ENCODE peak calls at places on chromosomes 12 and 14, in six cellular contexts. R is IMR-90; Q is CD8-positive, alpha-beta memory T cell; C is endothelial cell of umbilical vein; D is A549; Z is heart left ventricle. T is an unnamed sample. For H3K4me1, the result is how much of the 10 kb centered on the place peaks cover.

GRCh38 chr12:57031228-57031670 is 14.9 kb upstream of the TAC3 start:
- DNase-seq in R (no peak), Q (no peak), C (no peak), D (no peak), Z (no peak), T (no peak)

GRCh38 chr14:31746326-31746725 is 185.1 kb downstream of the NUBPL start:
- DNase-seq in R (no peak), Q (no peak), C (no peak), D (no peak), Z (no peak), T (no peak)

GRCh38 chr12:52440821-52441319 is 6.7 kb upstream of the KRT75 start:
- DNase-seq in R (peak), Q (no peak), C (no peak), D (no peak), Z (no peak), T (no peak)

GRCh38 chr12:6199531-6200265 is 502 bp upstream of the CD9 start:
- DNase-seq in R (no peak), Q (no peak), C (peak), D (no peak), Z (peak), T (no peak)

GRCh38 chr14:52380294-52380693 is 66.2 kb downstream of the PTGER2 start:
- DNase-seq in R (peak), Q (no peak), C (no peak), D (peak), Z (no peak), T (no peak)

GRCh38 chr14:22838631-22839041 is 2.3 kb downstream of the MMP14 start:
- DNase-seq in R (peak), Q (no peak), C (no peak), D (no peak), Z (peak), T (no peak)

GRCh38 chr12:116264525-116265070 is 12.9 kb downstream of the MED13L start:
- DNase-seq in R (no peak), Q (no peak), C (no peak), D (no peak), Z (no peak), T (no peak)

GRCh38 chr12:25051583-25052190 is 102.8 kb upstream of the BCAT1 start:
- DNase-seq in R (no peak), Q (peak), C (no peak), D (no peak), Z (no peak), T (peak)

GRCh38 chr14:99502989-99503421 is 21.8 kb downstream of the CCNK start:
- DNase-seq in R (no peak), Q (no peak), C (no peak), D (no peak), Z (no peak), T (no peak)

GRCh38 chr12:95446511-95446910 is 27.4 kb upstream of the METAP2 start:
- DNase-seq in R (peak), Q (no peak), C (no peak), D (no peak), Z (peak), T (no peak)

GRCh38 chr12:120972870-120973543 is 5.3 kb upstream of the HNF1A start:
- DNase-seq in R (no peak), Q (no peak), C (no peak), D (no peak), Z (no peak), T (no peak)

GRCh38 chr12:82186282-82186681 is 171.9 kb downstream of the CCDC59 start:
- DNase-seq in R (no peak), Q (no peak), C (no peak), D (no peak), Z (no peak), T (no peak)

GRCh38 chr14:44379292-44379977 is 127.6 kb downstream of the FSCB start:
- DNase-seq in R (no peak), Q (no peak), C (no peak), D (no peak), Z (no peak), T (no peak)

GRCh38 chr14:21069388-21070082 is 569 bp upstream of the ARHGEF40 start:
- DNase-seq in R (peak), Q (no peak), C (no peak), D (peak), Z (peak), T (peak)

GRCh38 chr12:131836193-131836592 is 8.0 kb downstream of the MMP17 start:
- DNase-seq in R (peak), Q (no peak), C (peak), D (no peak), Z (no peak), T (no peak)

GRCh38 chr14:34496679-34497513 is 34.9 kb upstream of the SPTSSA start:
- DNase-seq in R (peak), Q (no peak), C (peak), D (peak), Z (peak), T (no peak)

GRCh38 chr12:121794532-121795028 is 1.1 kb upstream of the RHOF start:
- DNase-seq in R (no peak), Q (no peak), C (no peak), D (no peak), Z (peak), T (no peak)

GRCh38 chr14:89013098-89013504 is 188.7 kb downstream of the TTC8 start:
- DNase-seq in R (peak), Q (no peak), C (peak), D (peak), Z (no peak), T (peak)

GRCh38 chr12:561908-562593 is 101.2 kb downstream of the NINJ2 start:
- DNase-seq in R (no peak), Q (no peak), C (no peak), D (no peak), Z (no peak), T (no peak)

GRCh38 chr12:97380440-97380839 is 82.2 kb upstream of the RMST start:
- DNase-seq in R (no peak), Q (no peak), C (no peak), D (no peak), Z (no peak), T (no peak)

GRCh38 chr12:34398706-34399630 is 376.7 kb downstream of the ALG10 start:
- DNase-seq in R (no peak), Q (no peak), C (no peak), D (no peak), Z (peak), T (no peak)

GRCh38 chr12:5379737-5380496 is 52.0 kb upstream of the NTF3 start:
- DNase-seq in R (no peak), Q (no peak), C (no peak), D (no peak), Z (no peak), T (no peak)

GRCh38 chr12:21500786-21501257 is 613 bp downstream of the RECQL start:
- DNase-seq in R (no peak), Q (no peak), C (no peak), D (no peak), Z (no peak), T (peak)

GRCh38 chr12:66861157-66861750 is 182.4 kb upstream of the GRIP1 start:
- DNase-seq in R (peak), Q (peak), C (peak), D (peak), Z (peak), T (peak)

GRCh38 chr14:24431569-24432258 is 2.0 kb downstream of the KHNYN start:
- DNase-seq in R (peak), Q (peak), C (peak), D (peak), Z (peak), T (peak)

GRCh38 chr14:50342211-50343080 is 30.3 kb downstream of the DMAC2L start:
- DNase-seq in R (peak), Q (peak), C (peak), D (peak), Z (peak), T (peak)

GRCh38 chr14:21039059-21039422 is 3.1 kb upstream of the RNASE7 start:
- DNase-seq in R (peak), Q (no peak), C (peak), D (no peak), Z (peak), T (no peak)

GRCh38 chr12:102504280-102504679 is 23.9 kb upstream of the IGF1 start:
- DNase-seq in R (no peak), Q (no peak), C (no peak), D (no peak), Z (peak), T (no peak)

GRCh38 chr14:104722938-104723650 is 935 bp upstream of the ADSS1 start:
- DNase-seq in R (no peak), Q (no peak), C (no peak), D (peak), Z (no peak), T (no peak)

GRCh38 chr12:20300457-20300856 is 67.9 kb upstream of the PDE3A start:
- DNase-seq in R (no peak), Q (no peak), C (no peak), D (no peak), Z (no peak), T (no peak)

GRCh38 chr14:99273724-99274345 is 1.8 kb upstream of the BCL11B start:
- DNase-seq in R (no peak), Q (no peak), C (no peak), D (peak), Z (no peak), T (no peak)

GRCh38 chr12:79988368-79988767 is 53.5 kb upstream of the PPP1R12A start:
- DNase-seq in R (peak), Q (no peak), C (no peak), D (no peak), Z (no peak), T (no peak)

DNA sequence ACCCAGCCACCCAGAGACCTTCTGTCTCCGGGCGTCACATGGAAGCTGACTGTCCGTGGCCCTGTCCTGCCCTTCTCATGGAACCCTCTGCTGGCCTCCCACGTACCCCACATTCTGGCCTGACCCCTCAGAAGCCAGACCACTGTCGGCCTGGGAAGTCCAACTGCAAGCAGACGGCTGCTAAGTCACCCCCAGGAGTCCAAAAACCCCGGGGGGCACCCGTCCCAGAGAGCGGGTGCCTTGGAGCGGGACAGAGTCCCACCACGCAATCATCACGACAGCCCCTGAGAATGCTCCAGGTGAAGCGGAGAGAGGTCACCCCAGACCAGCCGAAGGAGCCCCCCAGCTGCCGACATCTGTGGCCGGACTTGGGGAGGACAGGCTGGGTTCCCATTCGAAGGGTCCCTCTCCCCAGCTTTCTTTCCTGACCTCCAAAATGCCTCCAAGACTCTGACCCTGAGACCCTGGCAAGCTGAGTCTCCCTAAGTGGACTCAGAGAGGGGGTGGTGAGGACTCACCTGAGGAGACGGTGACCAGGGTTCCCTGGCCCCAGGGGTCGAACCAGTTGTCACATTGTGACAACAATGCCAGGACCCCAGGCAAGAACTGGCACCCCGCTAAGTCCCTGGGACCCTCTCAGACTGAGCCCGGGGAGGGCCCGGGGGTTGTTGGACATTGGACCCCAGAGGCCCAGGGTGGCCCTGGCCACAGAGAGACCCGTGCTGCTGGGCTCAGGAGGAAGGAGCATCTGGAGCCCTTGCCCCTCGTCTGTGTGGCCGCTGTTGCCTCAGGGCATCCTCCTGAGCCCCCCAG is 337.1 kb downstream of the TMEM121 start:
- DNase-seq in R (no peak), Q (no peak), C (no peak), D (no peak), Z (no peak), T (peak)
- H3K4me3 ChIP-seq in R (no peak), Q (no peak), C (no peak), D (no peak), Z (no peak), T (no peak)

DNA sequence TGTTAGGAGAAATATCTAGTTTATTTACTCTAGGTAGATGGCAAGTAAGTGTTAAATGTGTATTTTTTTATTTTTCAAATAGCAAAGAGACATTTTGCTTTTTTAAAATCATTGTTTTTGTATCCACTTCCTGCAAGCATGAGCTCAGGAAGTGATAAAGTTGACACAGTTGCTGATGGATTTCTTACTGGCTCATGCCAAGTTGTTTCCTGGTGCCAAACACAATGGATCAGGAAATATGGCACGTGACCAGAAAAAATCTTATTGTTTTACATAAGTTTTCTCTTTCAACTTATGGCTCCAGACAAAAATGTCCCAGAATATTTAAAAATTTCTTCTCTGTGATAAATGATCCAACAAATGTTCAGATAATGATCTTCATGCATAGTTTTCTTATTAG is 1279.1 kb upstream of the FLRT2 start:
- DNase-seq in R (no peak), Q (no peak), C (peak), D (no peak), Z (no peak), T (no peak)
- H3K27ac ChIP-seq in R (no peak), Q (no peak), C (peak), D (no peak), Z (no peak), T (no peak)

DNA sequence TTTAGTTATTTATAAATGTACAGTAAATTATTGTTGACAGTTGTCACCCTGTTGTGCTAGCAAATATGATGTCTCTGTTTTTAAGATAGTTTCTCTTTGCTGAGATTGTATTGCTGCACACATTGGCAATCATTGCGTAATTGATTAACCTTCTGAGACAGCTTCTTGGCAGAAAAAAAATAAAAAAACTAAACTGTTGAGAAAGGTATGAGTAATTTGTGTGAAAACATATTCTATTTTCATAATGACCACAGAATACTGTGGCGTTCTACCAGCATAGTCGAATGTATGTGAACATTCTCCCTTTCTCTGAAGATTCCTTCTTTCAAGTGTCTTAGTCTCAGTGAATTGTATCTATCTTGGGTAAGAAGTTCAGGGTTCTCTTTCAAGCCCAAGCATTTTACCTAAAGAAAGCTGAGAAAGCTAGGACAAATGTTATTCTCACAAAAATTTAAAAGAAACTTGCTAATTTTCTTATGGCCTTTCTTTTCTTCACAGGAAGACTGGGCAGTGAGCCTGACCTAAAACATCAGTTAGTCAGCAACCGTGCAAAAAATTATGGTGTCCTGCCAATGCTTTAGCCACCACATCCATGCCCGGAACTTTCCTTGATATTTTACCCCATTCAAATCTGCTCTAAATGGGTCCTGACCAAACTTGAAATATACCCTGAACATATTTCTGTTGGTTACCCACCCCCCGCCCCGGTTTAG is 69.0 kb upstream of the REP15 start:
- DNase-seq in R (peak), Q (no peak), C (peak), D (no peak), Z (no peak), T (no peak)
- H3K4me1 ChIP-seq in R (under half), Q (under half), C (half or more), D (under half), Z (under half), T (under half)

GRCh38 chr12:1904875-1905274 is 13.6 kb downstream of the CACNA2D4 start:
- DNase-seq in R (no peak), Q (no peak), C (no peak), D (no peak), Z (no peak), T (no peak)

GRCh38 chr12:1910468-1910867 is 8.0 kb downstream of the CACNA2D4 start:
- DNase-seq in R (no peak), Q (no peak), C (no peak), D (no peak), Z (no peak), T (no peak)

GRCh38 chr12:1908758-1909157 is 9.7 kb downstream of the CACNA2D4 start:
- DNase-seq in R (no peak), Q (no peak), C (no peak), D (no peak), Z (no peak), T (no peak)

GRCh38 chr12:1906579-1906978 is 11.9 kb downstream of the CACNA2D4 start:
- DNase-seq in R (no peak), Q (no peak), C (no peak), D (no peak), Z (no peak), T (no peak)

DNA sequence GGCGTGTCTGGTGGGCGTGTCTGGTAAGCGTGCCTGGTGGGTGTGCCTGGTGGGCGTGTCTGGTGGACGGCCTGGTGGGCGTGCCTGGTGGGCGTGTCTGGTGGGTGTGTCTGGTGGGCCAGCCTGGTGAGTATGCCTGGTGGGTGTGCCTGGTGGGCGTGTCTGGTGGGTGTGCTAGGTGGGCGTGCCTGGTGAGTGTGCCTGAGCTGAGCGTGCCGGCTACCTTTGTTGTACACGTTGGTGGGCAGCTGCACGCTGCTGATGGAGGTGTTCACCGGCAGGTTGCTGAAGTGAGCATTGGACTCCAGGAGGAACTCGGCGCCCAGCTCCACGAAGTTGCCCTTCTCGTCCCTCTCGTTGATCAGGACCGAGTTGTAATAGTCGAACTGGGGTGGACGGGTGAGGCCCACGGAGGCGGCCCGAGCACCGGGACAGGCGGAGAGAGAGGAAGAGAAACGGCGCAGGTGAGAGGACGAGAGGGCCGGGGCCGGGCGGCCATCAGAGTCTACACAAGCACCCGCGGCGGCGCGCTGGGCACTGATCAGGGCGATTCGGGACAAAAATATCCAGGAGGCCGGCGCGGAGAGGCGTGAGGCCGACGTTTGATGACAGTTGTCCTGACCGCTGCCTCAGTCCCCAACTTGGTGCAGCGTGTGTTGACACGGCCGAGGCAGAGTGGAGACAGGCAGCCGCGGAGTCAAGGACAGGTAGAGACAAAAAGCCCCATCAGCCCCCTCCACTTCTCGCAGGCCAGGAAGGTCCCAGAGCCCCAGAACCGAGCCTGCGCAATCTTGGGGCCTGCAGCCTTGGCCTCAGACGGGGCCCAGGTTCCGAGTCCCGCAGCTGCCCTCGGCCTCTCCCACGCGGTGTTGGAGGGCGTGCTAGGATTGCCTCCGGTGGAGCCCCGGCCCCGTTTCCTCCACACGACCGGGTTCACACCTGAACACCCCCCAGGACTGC is 10.5 kb downstream of the CACNA2D4 start:
- DNase-seq in R (no peak), Q (no peak), C (peak), D (no peak), Z (no peak), T (no peak)
- H3K4me3 ChIP-seq in R (no peak), Q (no peak), C (no peak), D (peak), Z (no peak), T (no peak)

GRCh38 chr14:55332654-55333570 is 61.7 kb downstream of the FBXO34 start:
- DNase-seq in R (peak), Q (peak), C (no peak), D (no peak), Z (no peak), T (no peak)
- H3K27ac ChIP-seq in R (no peak), Q (peak), C (no peak), D (no peak), Z (peak), T (peak)

DNA sequence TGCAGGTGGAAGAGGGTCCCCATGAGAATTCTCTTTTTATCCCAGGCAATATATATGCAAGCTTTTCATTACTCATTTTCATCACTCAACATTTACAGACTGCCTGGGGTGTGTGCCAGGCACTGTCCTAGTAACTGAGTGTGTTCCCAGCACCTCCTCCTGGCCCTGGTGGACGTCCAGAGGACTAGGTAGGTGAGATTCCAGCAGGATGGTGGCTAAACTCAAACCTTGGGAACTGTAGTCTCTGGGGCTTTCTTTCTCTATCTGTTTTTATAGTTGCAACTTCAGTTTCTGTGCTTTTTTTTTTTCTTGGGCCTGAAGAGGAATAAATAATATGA is 63.8 kb downstream of the SUSD6 start:
- DNase-seq in R (no peak), Q (no peak), C (no peak), D (no peak), Z (no peak), T (no peak)
- H3K4me1 ChIP-seq in R (under half), Q (half or more), C (under half), D (under half), Z (under half), T (half or more)

T was measured in naive thymus-derived CD4-positive, alpha-beta T cell.